ENCODE peak calls at places on chromosomes 11 and 22, in seven cellular contexts. One of them, this sample, is unnamed.

GRCh38 chr11:116981216-116981887 is 116.9 kb downstream of the SIK3 start:
- DNase-seq in right cardiac atrium: no peak
- DNase-seq in brain microvascular endothelial cell: no peak
- DNase-seq in heart left ventricle: no peak
- DNase-seq in fibroblast of lung: no peak
- DNase-seq in neuronal stem cell: no peak
- DNase-seq in aorta: no peak
- DNase-seq in this sample: no peak

GRCh38 chr22:19576460-19577421 is 52.5 kb upstream of the CLDN5 start:
- DNase-seq in fibroblast of lung: peak
- DNase-seq in neuronal stem cell: no peak
- DNase-seq in right cardiac atrium: no peak
- DNase-seq in brain microvascular endothelial cell: peak
- DNase-seq in heart left ventricle: peak
- DNase-seq in aorta: no peak
- DNase-seq in this sample: no peak

GRCh38 chr11:116226731-116227130 is 546.1 kb downstream of the BUD13 start:
- DNase-seq in aorta: no peak
- DNase-seq in right cardiac atrium: no peak
- DNase-seq in neuronal stem cell: no peak
- DNase-seq in fibroblast of lung: no peak
- DNase-seq in heart left ventricle: no peak
- DNase-seq in brain microvascular endothelial cell: no peak
- DNase-seq in this sample: no peak

GRCh38 chr22:50136431-50137047 is 34.0 kb upstream of the PANX2 start:
- DNase-seq in neuronal stem cell: no peak
- DNase-seq in heart left ventricle: no peak
- DNase-seq in aorta: peak
- DNase-seq in right cardiac atrium: peak
- DNase-seq in fibroblast of lung: peak
- DNase-seq in brain microvascular endothelial cell: no peak
- DNase-seq in this sample: no peak

GRCh38 chr11:105456950-105457349 is 152.9 kb upstream of the GRIA4 start:
- DNase-seq in right cardiac atrium: no peak
- DNase-seq in aorta: no peak
- DNase-seq in heart left ventricle: no peak
- DNase-seq in brain microvascular endothelial cell: no peak
- DNase-seq in fibroblast of lung: no peak
- DNase-seq in neuronal stem cell: no peak
- DNase-seq in this sample: no peak

GRCh38 chr22:50139843-50140415 is 30.6 kb upstream of the PANX2 start:
- DNase-seq in neuronal stem cell: no peak
- DNase-seq in brain microvascular endothelial cell: no peak
- DNase-seq in heart left ventricle: no peak
- DNase-seq in right cardiac atrium: peak
- DNase-seq in aorta: peak
- DNase-seq in fibroblast of lung: no peak
- DNase-seq in this sample: no peak

GRCh38 chr11:72823105-72823804 is 9.0 kb downstream of the ATG16L2 start:
- DNase-seq in brain microvascular endothelial cell: no peak
- DNase-seq in fibroblast of lung: no peak
- DNase-seq in right cardiac atrium: no peak
- DNase-seq in aorta: no peak
- DNase-seq in heart left ventricle: no peak
- DNase-seq in neuronal stem cell: no peak
- DNase-seq in this sample: no peak

GRCh38 chr11:107549253-107549953 is 16.1 kb downstream of the ALKBH8 start:
- DNase-seq in fibroblast of lung: peak
- DNase-seq in right cardiac atrium: no peak
- DNase-seq in aorta: no peak
- DNase-seq in heart left ventricle: no peak
- DNase-seq in brain microvascular endothelial cell: peak
- DNase-seq in neuronal stem cell: no peak
- DNase-seq in this sample: no peak

GRCh38 chr11:46203746-46204145 is 73.7 kb upstream of the CREB3L1 start:
- DNase-seq in heart left ventricle: no peak
- DNase-seq in right cardiac atrium: no peak
- DNase-seq in neuronal stem cell: no peak
- DNase-seq in aorta: no peak
- DNase-seq in fibroblast of lung: no peak
- DNase-seq in brain microvascular endothelial cell: no peak
- DNase-seq in this sample: no peak

GRCh38 chr22:38773363-38773946 is 17.7 kb upstream of the SUN2 start:
- DNase-seq in heart left ventricle: no peak
- DNase-seq in aorta: no peak
- DNase-seq in right cardiac atrium: no peak
- DNase-seq in fibroblast of lung: no peak
- DNase-seq in neuronal stem cell: no peak
- DNase-seq in brain microvascular endothelial cell: no peak
- DNase-seq in this sample: no peak

GRCh38 chr11:1052133-1053011 is 15.9 kb upstream of the MUC6 start:
- DNase-seq in brain microvascular endothelial cell: no peak
- DNase-seq in heart left ventricle: no peak
- DNase-seq in aorta: peak
- DNase-seq in right cardiac atrium: peak
- DNase-seq in fibroblast of lung: no peak
- DNase-seq in neuronal stem cell: no peak
- DNase-seq in this sample: peak

GRCh38 chr11:1336836-1337646 is 27.6 kb upstream of the TOLLIP start:
- DNase-seq in right cardiac atrium: peak
- DNase-seq in aorta: peak
- DNase-seq in brain microvascular endothelial cell: no peak
- DNase-seq in fibroblast of lung: no peak
- DNase-seq in heart left ventricle: peak
- DNase-seq in neuronal stem cell: no peak
- DNase-seq in this sample: no peak

GRCh38 chr11:45405916-45406670 is 120.0 kb upstream of the SYT13 start:
- DNase-seq in heart left ventricle: no peak
- DNase-seq in fibroblast of lung: peak
- DNase-seq in brain microvascular endothelial cell: peak
- DNase-seq in aorta: no peak
- DNase-seq in right cardiac atrium: no peak
- DNase-seq in neuronal stem cell: no peak
- DNase-seq in this sample: no peak

GRCh38 chr11:104003491-104003890 is 32.9 kb upstream of the DDI1 start:
- DNase-seq in neuronal stem cell: no peak
- DNase-seq in fibroblast of lung: peak
- DNase-seq in heart left ventricle: no peak
- DNase-seq in aorta: no peak
- DNase-seq in right cardiac atrium: no peak
- DNase-seq in brain microvascular endothelial cell: peak
- DNase-seq in this sample: no peak

GRCh38 chr11:111000400-111001090 is 245.0 kb upstream of the POU2AF2 start:
- DNase-seq in right cardiac atrium: no peak
- DNase-seq in neuronal stem cell: no peak
- DNase-seq in heart left ventricle: no peak
- DNase-seq in brain microvascular endothelial cell: no peak
- DNase-seq in aorta: no peak
- DNase-seq in fibroblast of lung: peak
- DNase-seq in this sample: no peak

GRCh38 chr11:116173506-116173905 is 599.3 kb downstream of the BUD13 start:
- DNase-seq in brain microvascular endothelial cell: no peak
- DNase-seq in right cardiac atrium: no peak
- DNase-seq in heart left ventricle: no peak
- DNase-seq in aorta: no peak
- DNase-seq in neuronal stem cell: no peak
- DNase-seq in fibroblast of lung: no peak
- DNase-seq in this sample: no peak

GRCh38 chr11:26841818-26842457 is 120.1 kb upstream of the SLC5A12 start:
- DNase-seq in neuronal stem cell: no peak
- DNase-seq in right cardiac atrium: no peak
- DNase-seq in fibroblast of lung: peak
- DNase-seq in aorta: no peak
- DNase-seq in brain microvascular endothelial cell: peak
- DNase-seq in heart left ventricle: no peak
- DNase-seq in this sample: no peak

GRCh38 chr11:94961255-94961654 is 12.1 kb downstream of the CWC15 start:
- DNase-seq in neuronal stem cell: no peak
- DNase-seq in brain microvascular endothelial cell: no peak
- DNase-seq in aorta: no peak
- DNase-seq in right cardiac atrium: no peak
- DNase-seq in heart left ventricle: no peak
- DNase-seq in fibroblast of lung: no peak
- DNase-seq in this sample: no peak

GRCh38 chr11:1652778-1653540 is 23.4 kb downstream of the KRTAP5-5 start:
- DNase-seq in fibroblast of lung: peak
- DNase-seq in brain microvascular endothelial cell: peak
- DNase-seq in right cardiac atrium: peak
- DNase-seq in aorta: peak
- DNase-seq in neuronal stem cell: peak
- DNase-seq in heart left ventricle: peak
- DNase-seq in this sample: peak

GRCh38 chr22:48796295-48797015 is 1031.2 kb downstream of the BRD1 start:
- DNase-seq in neuronal stem cell: no peak
- DNase-seq in aorta: peak
- DNase-seq in fibroblast of lung: no peak
- DNase-seq in right cardiac atrium: no peak
- DNase-seq in brain microvascular endothelial cell: no peak
- DNase-seq in heart left ventricle: no peak
- DNase-seq in this sample: no peak

GRCh38 chr22:39634530-39635399 is 64.2 kb downstream of the CACNA1I start:
- DNase-seq in heart left ventricle: no peak
- DNase-seq in fibroblast of lung: peak
- DNase-seq in brain microvascular endothelial cell: peak
- DNase-seq in aorta: no peak
- DNase-seq in neuronal stem cell: no peak
- DNase-seq in right cardiac atrium: peak
- DNase-seq in this sample: no peak

GRCh38 chr11:104067534-104067933 is 31.1 kb downstream of the DDI1 start:
- DNase-seq in fibroblast of lung: no peak
- DNase-seq in aorta: no peak
- DNase-seq in heart left ventricle: no peak
- DNase-seq in neuronal stem cell: no peak
- DNase-seq in brain microvascular endothelial cell: no peak
- DNase-seq in right cardiac atrium: no peak
- DNase-seq in this sample: no peak

DNA sequence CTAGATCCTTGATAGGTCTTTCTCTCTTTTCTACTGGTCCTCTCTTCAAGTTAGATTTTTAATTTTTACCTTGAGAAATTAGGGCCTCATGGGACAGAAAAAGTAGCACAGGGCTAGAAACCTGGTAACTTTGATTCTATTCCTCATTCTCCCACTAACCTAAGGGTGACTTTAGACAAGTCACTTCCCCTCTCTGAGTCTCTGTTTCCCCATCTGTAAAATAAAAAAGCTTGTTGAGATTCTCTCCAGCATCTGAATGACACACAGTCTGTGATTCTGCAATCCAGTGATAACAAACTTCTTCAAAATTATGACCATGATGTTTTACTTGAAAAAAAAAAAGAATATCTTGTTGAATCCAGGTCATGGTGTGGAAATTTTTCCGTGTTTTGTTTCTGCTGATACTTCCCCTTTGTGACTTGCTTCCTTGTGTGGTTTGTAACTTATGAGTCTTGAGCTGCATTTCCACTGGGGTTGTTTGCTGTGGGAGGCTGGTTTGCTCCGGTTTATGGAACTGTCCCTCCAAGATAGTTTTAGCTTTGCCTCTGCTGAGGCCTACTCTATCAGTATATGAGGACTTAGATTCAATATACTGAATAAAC is 9.8 kb upstream of the MPEG1 start:
- DNase-seq in heart left ventricle: no peak
- DNase-seq in neuronal stem cell: no peak
- DNase-seq in right cardiac atrium: no peak
- DNase-seq in aorta: no peak
- DNase-seq in fibroblast of lung: no peak
- DNase-seq in brain microvascular endothelial cell: no peak
- DNase-seq in this sample: no peak
- H3K27ac ChIP-seq in heart left ventricle: peak
- H3K27ac ChIP-seq in neuronal stem cell: no peak
- H3K27ac ChIP-seq in right cardiac atrium: no peak
- H3K27ac ChIP-seq in aorta: no peak
- H3K27ac ChIP-seq in fibroblast of lung: no peak
- H3K27ac ChIP-seq in brain microvascular endothelial cell: no peak
- H3K27ac ChIP-seq in this sample: no peak

GRCh38 chr11:119980431-119980830 is 157.5 kb downstream of the TRIM29 start:
- DNase-seq in fibroblast of lung: no peak
- DNase-seq in heart left ventricle: no peak
- DNase-seq in brain microvascular endothelial cell: no peak
- DNase-seq in right cardiac atrium: no peak
- DNase-seq in neuronal stem cell: no peak
- DNase-seq in aorta: no peak
- DNase-seq in this sample: no peak
- H3K27ac ChIP-seq in fibroblast of lung: no peak
- H3K27ac ChIP-seq in heart left ventricle: no peak
- H3K27ac ChIP-seq in brain microvascular endothelial cell: no peak
- H3K27ac ChIP-seq in right cardiac atrium: no peak
- H3K27ac ChIP-seq in neuronal stem cell: no peak
- H3K27ac ChIP-seq in aorta: no peak
- H3K27ac ChIP-seq in this sample: no peak

DNA sequence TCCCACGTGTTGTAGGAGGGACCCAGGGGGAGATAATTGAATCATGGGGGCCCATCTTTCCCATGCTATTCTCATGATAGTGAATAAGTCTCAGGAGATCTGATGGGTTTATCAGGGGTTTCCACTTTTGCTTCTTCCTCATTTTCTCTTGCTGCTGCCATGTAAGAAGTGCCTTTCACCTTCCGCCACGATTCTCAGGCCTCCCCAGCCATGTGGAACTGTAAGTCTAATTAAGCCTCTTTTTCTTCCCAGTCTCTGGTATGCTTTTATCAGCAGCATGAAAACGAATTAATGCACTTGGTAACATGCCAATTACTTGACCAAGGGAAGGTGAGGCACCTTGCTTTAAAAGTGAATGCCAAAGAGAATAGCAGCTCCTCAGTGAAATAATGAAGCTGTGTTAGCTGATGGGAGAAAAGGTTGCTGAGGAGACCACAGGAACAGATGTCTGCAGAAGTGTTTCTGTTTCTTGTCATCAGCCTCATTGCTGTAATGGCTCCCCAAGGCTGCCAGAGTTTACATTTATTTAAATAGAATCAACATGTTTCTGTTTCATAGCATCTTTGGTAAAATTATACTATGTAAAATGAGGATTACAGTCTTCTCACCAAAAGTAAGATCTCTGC is 89.0 kb upstream of the CD44 start:
- DNase-seq in brain microvascular endothelial cell: no peak
- DNase-seq in neuronal stem cell: no peak
- DNase-seq in heart left ventricle: no peak
- DNase-seq in fibroblast of lung: no peak
- DNase-seq in right cardiac atrium: no peak
- DNase-seq in aorta: no peak
- DNase-seq in this sample: no peak
- H3K27ac ChIP-seq in brain microvascular endothelial cell: no peak
- H3K27ac ChIP-seq in neuronal stem cell: no peak
- H3K27ac ChIP-seq in heart left ventricle: no peak
- H3K27ac ChIP-seq in fibroblast of lung: no peak
- H3K27ac ChIP-seq in right cardiac atrium: no peak
- H3K27ac ChIP-seq in aorta: no peak
- H3K27ac ChIP-seq in this sample: no peak

DNA sequence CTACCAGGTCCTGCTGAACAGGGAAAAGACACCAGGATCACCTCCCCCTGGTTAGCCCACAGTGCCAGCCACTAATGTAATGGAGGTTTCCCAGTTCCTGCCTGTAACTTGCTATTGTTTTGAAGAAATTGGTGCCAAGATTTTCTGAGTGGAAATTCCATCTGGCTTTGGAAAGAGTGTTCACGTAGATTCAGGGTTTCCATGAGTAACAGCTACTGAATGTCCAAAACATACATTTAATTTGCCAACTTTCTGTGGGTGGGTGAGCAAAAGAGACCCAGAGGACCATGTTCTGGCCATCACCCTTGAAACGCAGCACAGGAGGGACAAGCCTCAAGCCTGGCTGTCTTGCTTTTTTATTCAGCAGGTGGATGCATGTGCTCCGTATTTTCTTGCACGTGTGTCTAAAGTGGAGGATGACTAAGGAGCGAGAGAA is 8.8 kb upstream of the DKK3 start:
- DNase-seq in fibroblast of lung: peak
- DNase-seq in aorta: no peak
- DNase-seq in right cardiac atrium: no peak
- DNase-seq in neuronal stem cell: no peak
- DNase-seq in heart left ventricle: peak
- DNase-seq in brain microvascular endothelial cell: peak
- DNase-seq in this sample: no peak
- H3K27ac ChIP-seq in fibroblast of lung: no peak
- H3K27ac ChIP-seq in aorta: peak
- H3K27ac ChIP-seq in right cardiac atrium: peak
- H3K27ac ChIP-seq in neuronal stem cell: no peak
- H3K27ac ChIP-seq in heart left ventricle: peak
- H3K27ac ChIP-seq in brain microvascular endothelial cell: no peak
- H3K27ac ChIP-seq in this sample: no peak

This sample was measured in WERI-Rb-1.